ENCODE peak calls at places on chromosomes 3 and 15, in seven cellular contexts. Q is tibial nerve, N is body of pancreas, B is heart left ventricle, R is Peyer's patch, C is IMR-90, E is ovary. S is an unnamed sample.
A peak's percentile ranks its signal among the peaks of the same experiment; 100 is the strongest.

GRCh38 chr15:25176991-25177954 is 222.5 kb downstream of the SNRPN start:
- DNase-seq in Q (no peak), N (peak; percentile 0), B (peak; percentile 42), R (peak; percentile 3), C (no peak), E (peak; percentile 5), S (no peak)

GRCh38 chr3:77281721-77282120 is 241.8 kb downstream of the ROBO2 start:
- DNase-seq in Q (no peak), N (no peak), B (no peak), R (no peak), C (no peak), E (no peak), S (no peak)

GRCh38 chr15:99185731-99186130 is 63.6 kb downstream of the TTC23 start:
- DNase-seq in Q (no peak), N (no peak), B (no peak), R (no peak), C (no peak), E (no peak), S (no peak)

GRCh38 chr3:25056-25455 is 171.5 kb upstream of the CHL1 start:
- DNase-seq in Q (no peak), N (no peak), B (no peak), R (no peak), C (no peak), E (no peak), S (no peak)

GRCh38 chr3:185558395-185558794 is 6.0 kb upstream of the LIPH start:
- DNase-seq in Q (no peak), N (peak; percentile 70), B (no peak), R (no peak), C (no peak), E (no peak), S (no peak)

GRCh38 chr3:65988440-65988839 is 50.3 kb downstream of the MAGI1 start:
- DNase-seq in Q (no peak), N (no peak), B (no peak), R (no peak), C (no peak), E (no peak), S (no peak)

GRCh38 chr15:91627473-91628309 is 225.8 kb upstream of the SLCO3A1 start:
- DNase-seq in Q (no peak), N (peak; percentile 38), B (peak; percentile 69), R (no peak), C (peak; percentile 10), E (no peak), S (no peak)

GRCh38 chr3:58526124-58526957 is 10.6 kb downstream of the ACOX2 start:
- DNase-seq in Q (no peak), N (no peak), B (no peak), R (no peak), C (peak; percentile 94), E (no peak), S (peak; percentile 84)

GRCh38 chr3:42345811-42346210 is 64.6 kb downstream of the LYZL4 start:
- DNase-seq in Q (no peak), N (no peak), B (no peak), R (no peak), C (no peak), E (no peak), S (no peak)

GRCh38 chr15:99409560-99409959 is 156.2 kb upstream of the MEF2A start:
- DNase-seq in Q (no peak), N (no peak), B (no peak), R (no peak), C (no peak), E (no peak), S (no peak)

GRCh38 chr3:52443268-52443610 is 1.7 kb downstream of the SEMA3G start:
- DNase-seq in Q (no peak), N (no peak), B (peak; percentile 52), R (no peak), C (no peak), E (no peak), S (no peak)

GRCh38 chr3:172627057-172627809 is 83.6 kb downstream of the NCEH1 start:
- DNase-seq in Q (no peak), N (no peak), B (no peak), R (no peak), C (peak; percentile 49), E (peak; percentile 42), S (no peak)

GRCh38 chr3:141306922-141307321 is 61.4 kb upstream of the ZBTB38 start:
- DNase-seq in Q (no peak), N (no peak), B (no peak), R (no peak), C (no peak), E (no peak), S (no peak)

GRCh38 chr15:42156266-42156922 is at the start of gene PLA2G4F:
- DNase-seq in Q (no peak), N (peak; percentile 72), B (no peak), R (no peak), C (no peak), E (no peak), S (no peak)
- TF ChIP-seq POLR2A in Q (no peak), N (peak; percentile 60), B (no peak), R (peak; percentile 79), C (no peak), E (no peak), S (no peak)

DNA sequence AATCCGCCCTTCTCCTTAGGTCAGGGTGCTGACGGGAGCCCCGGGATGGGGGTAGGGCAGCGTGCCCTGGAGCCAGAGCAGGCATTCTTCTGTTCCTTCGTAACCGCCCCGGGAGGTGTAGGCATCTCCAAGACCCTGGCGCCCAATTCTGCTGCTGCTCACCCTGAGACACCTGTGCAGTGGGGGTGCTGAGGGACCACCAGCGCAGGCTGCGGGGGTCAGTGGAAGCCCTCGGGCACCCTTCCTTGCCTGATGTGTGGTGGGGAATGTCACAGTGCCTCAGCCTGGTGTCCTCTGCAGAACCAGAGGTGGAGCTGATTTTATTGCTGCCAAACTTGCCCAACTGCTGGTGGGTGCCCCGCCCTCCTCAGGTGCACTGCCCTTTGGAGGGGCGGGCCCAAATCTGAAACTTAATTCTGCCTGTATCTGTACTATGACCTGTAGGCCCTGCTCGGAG is 7.3 kb downstream of the CSK start:
- DNase-seq in Q (no peak), N (no peak), B (no peak), R (peak; percentile 83), C (no peak), E (no peak), S (no peak)
- TF ChIP-seq POLR2A in Q (no peak), N (no peak), B (no peak), R (no peak), C (no peak), E (no peak), S (no peak)

GRCh38 chr3:129317014-129317771 is 38.5 kb downstream of the HMCES start:
- DNase-seq in Q (no peak), N (peak; percentile 37), B (peak; percentile 65), R (no peak), C (no peak), E (peak; percentile 44), S (no peak)

GRCh38 chr3:129315386-129315991 is 36.8 kb downstream of the HMCES start:
- DNase-seq in Q (no peak), N (peak; percentile 55), B (peak; percentile 78), R (peak; percentile 31), C (peak; percentile 21), E (peak; percentile 60), S (no peak)

GRCh38 chr3:129317876-129318275 is 39.2 kb downstream of the HMCES start:
- DNase-seq in Q (no peak), N (no peak), B (peak; percentile 29), R (no peak), C (no peak), E (no peak), S (no peak)

GRCh38 chr3:129314757-129315385 is 36.2 kb downstream of the HMCES start:
- DNase-seq in Q (peak; percentile 86), N (peak; percentile 79), B (peak; percentile 92), R (peak; percentile 60), C (peak; percentile 83), E (peak; percentile 94), S (peak; percentile 87)

DNA sequence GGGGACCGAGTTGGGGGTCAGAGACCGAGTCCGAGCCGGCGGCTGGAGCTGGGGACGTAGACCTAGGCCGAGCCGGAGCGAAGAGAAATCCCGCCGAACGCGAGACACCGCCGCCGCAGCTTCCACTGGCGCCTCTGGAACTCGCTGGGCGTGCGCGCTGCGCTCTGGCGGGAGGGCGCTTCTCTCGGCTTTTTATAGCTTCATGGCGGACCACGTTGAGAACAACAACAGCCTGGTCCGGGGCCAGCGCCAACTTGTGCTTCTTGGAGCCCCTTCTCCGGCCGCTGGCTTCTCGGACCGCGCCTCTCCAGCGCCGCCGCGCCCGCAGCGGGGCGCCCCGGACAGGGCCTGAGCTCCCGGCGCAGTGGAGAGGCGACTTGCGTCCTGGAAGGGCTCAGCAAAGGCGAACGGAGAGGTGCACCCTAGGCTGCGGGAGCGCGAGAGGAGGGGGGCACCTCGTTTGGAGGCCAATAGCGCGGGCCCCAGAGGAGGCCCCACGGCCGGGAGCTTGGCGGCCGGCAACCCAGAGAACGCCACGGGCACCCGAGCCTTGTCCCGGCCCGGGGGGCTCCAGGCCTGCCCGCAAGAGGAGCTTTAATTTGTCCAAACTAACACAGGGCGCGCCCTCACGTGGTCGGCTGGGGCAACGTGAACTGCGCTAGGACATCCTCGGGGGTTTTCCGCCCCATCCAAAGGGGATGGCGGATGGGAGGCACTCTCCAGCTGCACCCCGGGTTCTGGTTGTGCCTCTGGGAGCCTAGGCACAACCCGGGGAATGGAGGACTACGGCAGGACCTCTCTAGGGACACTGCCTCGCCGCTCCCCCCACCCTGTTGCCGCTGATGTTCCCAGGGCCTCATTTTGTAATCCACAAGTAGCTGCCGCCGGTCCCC is 37.7 kb downstream of the HMCES start:
- DNase-seq in Q (peak; percentile 83), N (peak; percentile 91), B (peak; percentile 92), R (peak; percentile 68), C (peak; percentile 76), E (peak; percentile 92), S (peak; percentile 95)
- TF ChIP-seq POLR2A in Q (peak; percentile 96), N (peak; percentile 100), B (peak; percentile 94), R (peak; percentile 98), C (peak; percentile 100), E (peak; percentile 99), S (peak; percentile 100)

DNA sequence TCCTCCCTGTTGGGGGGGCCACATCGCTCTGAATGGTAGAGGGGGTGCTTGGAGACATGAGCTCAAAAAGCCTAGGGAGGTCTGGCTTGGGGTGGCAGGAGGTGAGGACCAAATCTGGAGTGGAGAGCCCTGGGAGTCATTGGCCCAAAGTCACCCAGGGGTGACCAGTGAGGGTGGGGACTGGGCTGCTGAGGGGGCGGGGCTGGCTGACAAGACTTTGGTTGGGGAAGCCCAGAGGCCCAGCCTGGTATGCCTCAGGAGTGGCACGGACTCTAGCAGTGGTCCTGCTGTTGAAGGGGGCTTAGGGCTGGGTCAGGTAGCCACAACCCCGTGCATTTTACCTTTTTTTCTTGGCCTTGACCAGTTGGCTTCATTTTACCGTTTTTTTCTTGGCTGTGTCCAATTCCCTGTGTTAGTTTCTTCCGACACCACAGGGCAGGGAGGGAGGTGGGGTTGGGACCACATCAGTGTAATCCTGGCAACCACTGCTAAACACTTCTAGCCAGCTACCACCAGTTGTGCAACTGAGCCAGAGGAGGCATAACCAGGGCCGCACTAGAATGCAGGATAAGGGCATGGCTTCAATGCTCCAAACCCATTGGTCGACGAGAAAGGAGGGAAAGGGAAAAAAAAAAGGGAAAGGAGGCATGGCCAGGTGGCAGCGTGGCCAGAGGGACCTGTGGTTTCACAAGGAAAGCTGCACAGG is 105.3 kb upstream of the C2CD4B start:
- DNase-seq in Q (no peak), N (no peak), B (no peak), R (no peak), C (no peak), E (no peak), S (no peak)
- TF ChIP-seq POLR2A in Q (no peak), N (no peak), B (no peak), R (no peak), C (no peak), E (no peak), S (no peak)

S was measured in H54.